ENCODE peak calls at places on chromosomes 12 and 14, in eight cellular contexts. H is heart left ventricle, X is esophagus squamous epithelium, W is heart right ventricle, C is mammary epithelial cell, Q is Peyer's patch, Y is breast epithelium, B is H9. N is an unnamed sample.

GRCh38 chr12:3244219-3244750 is 167.1 kb downstream of the TSPAN9 start:
- DNase-seq in H (peak; percentile 76), Y (no peak), C (no peak), B (no peak), Q (no peak), X (no peak), W (no peak), N (no peak)

GRCh38 chr12:110117948-110118685 is 6.0 kb upstream of the IFT81 start:
- DNase-seq in X (no peak), C (no peak), W (no peak), H (no peak), Y (no peak), B (no peak), Q (no peak), N (no peak)

GRCh38 chr14:35949933-35950332 is 123.8 kb downstream of the BRMS1L start:
- DNase-seq in Y (no peak), X (no peak), Q (no peak), B (no peak), C (no peak), H (no peak), W (no peak), N (no peak)

GRCh38 chr14:23644195-23644918 is 8.2 kb downstream of the DHRS2 start:
- DNase-seq in Y (no peak), B (no peak), Q (no peak), C (no peak), X (no peak), H (no peak), W (no peak), N (no peak)

GRCh38 chr14:34980337-34980900 is 2.4 kb upstream of the SRP54 start:
- DNase-seq in X (no peak), H (no peak), W (no peak), B (no peak), C (no peak), Y (no peak), Q (no peak), N (no peak)

GRCh38 chr14:85688024-85688423 is 158.1 kb downstream of the FLRT2 start:
- DNase-seq in Q (no peak), X (no peak), W (no peak), H (no peak), Y (no peak), B (no peak), C (no peak), N (no peak)

GRCh38 chr12:7483343-7483742 is 20.2 kb downstream of the CD163 start:
- DNase-seq in Y (no peak), C (peak; percentile 2), H (no peak), Q (no peak), X (no peak), B (no peak), W (no peak), N (no peak)

GRCh38 chr12:48954061-48954460 is 3.2 kb downstream of the ARF3 start:
- DNase-seq in H (no peak), B (no peak), C (no peak), Y (no peak), X (no peak), Q (no peak), W (no peak), N (no peak)

GRCh38 chr12:117322428-117322827 is 39.0 kb downstream of the NOS1 start:
- DNase-seq in X (no peak), W (no peak), Q (no peak), Y (no peak), B (no peak), C (no peak), H (no peak), N (no peak)

GRCh38 chr12:79143803-79144202 is 279.2 kb downstream of the SYT1 start:
- DNase-seq in X (no peak), C (no peak), Y (no peak), H (no peak), B (no peak), W (no peak), Q (no peak), N (no peak)

GRCh38 chr12:753401-754237 is 1.2 kb downstream of the WNK1 start:
- DNase-seq in B (peak; percentile 50), Y (peak; percentile 59), H (peak; percentile 64), W (peak; percentile 39), X (no peak), Q (peak; percentile 63), C (no peak), N (no peak)

GRCh38 chr14:96368534-96368933 is 5.2 kb downstream of the GSKIP start:
- DNase-seq in C (no peak), W (no peak), H (no peak), Y (no peak), X (no peak), Q (no peak), B (no peak), N (no peak)

GRCh38 chr12:84842406-84843013 is 70.1 kb downstream of the SLC6A15 start:
- DNase-seq in H (no peak), W (no peak), X (no peak), C (peak; percentile 30), B (no peak), Q (no peak), Y (no peak), N (no peak)

GRCh38 chr14:66650491-66650911 is 142.6 kb downstream of the GPHN start:
- DNase-seq in W (no peak), C (peak; percentile 77), X (no peak), Q (no peak), Y (no peak), H (no peak), B (no peak), N (peak; percentile 70)

GRCh38 chr12:127819066-127819465 is 447.9 kb upstream of the TMEM132C start:
- DNase-seq in B (no peak), H (no peak), Y (no peak), C (no peak), W (no peak), Q (no peak), X (no peak), N (no peak)

GRCh38 chr12:127820846-127821245 is 446.1 kb upstream of the TMEM132C start:
- DNase-seq in C (no peak), Q (no peak), X (no peak), Y (no peak), W (no peak), B (no peak), H (no peak), N (no peak)

GRCh38 chr12:127823801-127824200 is 443.2 kb upstream of the TMEM132C start:
- DNase-seq in B (no peak), C (no peak), W (no peak), Y (no peak), H (no peak), X (no peak), Q (no peak), N (no peak)

DNA sequence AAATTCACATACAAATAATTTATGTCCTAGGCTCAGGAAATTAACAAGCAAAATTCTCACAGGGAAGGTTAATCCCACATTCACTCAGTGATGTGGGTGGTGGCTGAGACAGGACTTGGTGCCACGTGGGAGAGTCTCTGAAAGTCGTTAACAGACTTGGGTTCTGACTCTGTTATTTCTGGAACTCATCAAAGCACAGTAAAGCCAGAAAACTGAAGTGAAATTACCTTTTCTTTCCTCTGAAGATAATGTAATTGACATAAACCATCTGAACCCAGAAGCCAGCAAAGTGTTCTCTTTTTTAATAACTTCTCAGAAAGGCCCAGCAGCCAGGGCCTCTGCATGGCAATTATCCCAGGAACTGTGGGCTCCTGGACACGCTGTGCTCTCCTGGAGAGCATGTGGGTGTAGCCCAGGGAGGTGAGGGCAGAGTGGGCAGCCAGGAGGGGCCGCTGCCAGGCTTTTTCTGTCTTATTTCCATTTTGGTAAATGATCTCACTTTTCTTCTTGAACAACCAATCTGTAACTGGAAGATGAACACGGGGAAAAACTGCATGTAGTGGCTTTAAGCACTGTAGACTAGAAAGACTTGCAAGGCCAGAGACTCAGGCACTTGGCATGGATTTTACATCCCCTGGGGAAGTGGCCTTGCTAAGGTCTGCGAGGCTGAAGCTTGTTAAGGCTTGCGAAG is 444.1 kb upstream of the TMEM132C start:
- DNase-seq in C (no peak), X (no peak), B (no peak), Y (no peak), H (no peak), W (peak; percentile 9), Q (no peak), N (no peak)
- H3K27ac ChIP-seq in C (no peak overlapping the region), X (no peak overlapping the region), B (no peak overlapping the region), Y (peak overlapping the region; percentile 52), H (no peak overlapping the region), W (peak overlapping the region; percentile 16), Q (no peak overlapping the region), N (no peak overlapping the region)

GRCh38 chr14:104870368-104871144 is 5.5 kb downstream of the CEP170B start:
- DNase-seq in Y (no peak), W (no peak), B (peak; percentile 61), X (no peak), Q (peak; percentile 26), H (no peak), C (no peak), N (no peak)
- TF ChIP-seq CTCF in Y (no peak), W (peak; percentile 37), B (peak; percentile 67), X (peak; percentile 22), Q (no peak), H (peak; percentile 10), C (no peak), N (peak; percentile 56)

DNA sequence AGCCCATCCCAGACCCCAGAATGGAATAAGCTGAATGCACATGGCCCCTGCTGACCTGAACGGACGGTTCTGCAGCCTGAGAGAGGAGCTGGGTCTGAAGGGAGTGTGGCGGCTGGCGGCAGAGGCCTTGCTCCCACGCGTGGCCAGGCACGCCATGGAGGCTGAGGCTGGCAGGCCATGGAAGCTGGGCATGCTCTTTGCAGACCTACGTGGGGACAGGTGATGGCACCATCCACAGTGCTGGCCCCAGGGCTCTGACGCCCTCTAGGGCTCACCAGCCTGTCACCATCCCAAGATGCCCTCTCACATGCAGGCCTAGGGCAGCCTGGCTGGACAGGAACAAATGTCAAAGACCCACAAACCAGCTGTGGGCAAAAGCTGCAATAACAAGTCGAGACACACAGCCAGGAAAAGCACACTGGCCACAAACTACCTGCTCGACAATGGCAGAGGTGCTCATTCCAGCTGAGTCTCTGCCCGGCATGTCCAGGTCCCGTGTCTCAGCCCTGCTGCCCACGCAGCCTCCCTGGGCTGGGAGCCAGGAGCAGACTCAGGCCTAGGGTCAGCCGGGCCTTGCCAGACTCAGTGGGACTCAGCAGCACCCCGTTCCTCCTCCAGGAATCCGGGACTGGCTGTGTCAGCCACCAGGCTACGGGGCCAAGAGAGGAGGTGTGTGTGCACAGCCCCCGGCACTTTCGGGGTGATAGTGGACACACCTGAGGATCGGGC is 19.7 kb downstream of the BTBD6 start:
- DNase-seq in Q (no peak), B (no peak), Y (no peak), C (peak; percentile 15), W (no peak), X (no peak), H (no peak), N (no peak)
- H3K4me1 ChIP-seq in Q (no peaks in the 10 kb centered on the region), B (no peaks in the 10 kb centered on the region), Y (no peaks in the 10 kb centered on the region), C (peaks cover 9% of the 10 kb centered on the region), W (no peaks in the 10 kb centered on the region), X (peaks cover 4% of the 10 kb centered on the region), H (no peaks in the 10 kb centered on the region), N (no peaks in the 10 kb centered on the region)

DNA sequence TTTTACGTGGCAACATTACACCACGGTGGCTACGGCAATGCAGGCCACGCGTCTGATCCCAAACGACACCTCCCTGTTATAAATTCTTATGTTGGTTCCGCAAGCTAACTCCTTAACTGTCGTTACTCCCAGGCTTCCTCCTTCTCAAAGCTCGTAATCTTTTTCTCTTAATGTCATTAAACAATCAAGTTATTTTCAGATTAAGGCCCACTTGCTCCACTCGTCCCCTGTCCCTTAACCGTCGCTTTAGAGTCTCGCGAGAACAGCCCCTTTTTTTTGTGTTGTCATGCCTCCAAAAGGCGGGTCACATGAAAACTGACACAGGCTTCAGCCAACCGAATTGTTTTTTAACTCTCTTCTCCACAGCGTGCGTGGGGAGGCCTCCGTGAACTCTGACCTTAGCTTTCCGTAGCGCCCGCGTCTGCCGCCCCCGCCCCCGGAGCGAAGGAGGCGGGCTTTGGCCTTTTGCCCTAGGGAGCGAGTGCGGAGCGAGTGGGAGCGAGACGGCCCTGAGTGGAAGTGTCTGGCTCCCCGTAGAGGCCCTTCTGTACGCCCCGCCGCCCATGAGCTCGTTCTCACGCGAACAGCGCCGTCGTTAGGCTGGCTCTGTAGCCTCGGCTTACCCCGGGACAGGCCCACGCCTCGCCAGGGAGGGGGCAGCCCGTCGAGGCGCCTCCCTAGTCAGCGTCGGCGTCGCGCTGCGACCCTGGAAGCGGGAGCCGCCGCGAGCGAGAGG is at the start of gene CAND1:
- DNase-seq in B (peak; percentile 97), Q (peak; percentile 95), C (peak; percentile 99), H (peak; percentile 97), W (peak; percentile 99), X (peak; percentile 82), Y (peak; percentile 96), N (peak; percentile 98)
- H3K27ac ChIP-seq in B (peak within 1 kb of the TSS; percentile 59), Q (peak within 1 kb of the TSS; percentile 91), C (peak within 1 kb of the TSS; percentile 97), H (peak within 1 kb of the TSS; percentile 94), W (peak within 1 kb of the TSS; percentile 94), X (peak within 1 kb of the TSS; percentile 98), Y (peak within 1 kb of the TSS; percentile 99), N (peak within 1 kb of the TSS; percentile 89)

N was measured in foreskin keratinocyte.